ENCODE peak calls at places on chromosomes 13 and 19, in nine cellular contexts. F is right lobe of liver; B is AG09309; A is activated T-cell treated with anti-CD3 and anti-CD28 coated beads for 1 hour; P is H7; L is OCI-LY7; H is stimulated activated CD8-positive, alpha-beta memory T cell treated with anti-CD3 and anti-CD28 coated beads, Interleukin-4, amount 100 ng/mL, for 1 hour; O is mucosa of gallbladder; E is NK-92 treated with Interleukin-12 subunit alpha and Interleukin-12 subunit beta, amount 100 ng/mL, for 24 hours. Z is an unnamed sample.

GRCh38 chr13:45257638-45258338 is 56.9 kb upstream of the KCTD4 start:
- DNase-seq in F (no peak), B (no peak), A (no peak), P (no peak), L (no peak), H (no peak), O (no peak), E (no peak), Z (no peak)

GRCh38 chr13:40464349-40464748 is 202.1 kb downstream of the FOXO1 start:
- DNase-seq in F (no peak), B (no peak), A (no peak), P (no peak), L (peak), H (no peak), O (no peak), E (no peak), Z (no peak)

GRCh38 chr13:100131863-100132574 is 43.1 kb downstream of the PCCA start:
- DNase-seq in F (no peak), B (peak), A (no peak), P (no peak), L (no peak), H (no peak), O (no peak), E (no peak), Z (no peak)

GRCh38 chr13:106534844-106535551 is 464 bp downstream of the EFNB2 start:
- DNase-seq in F (no peak), B (no peak), A (no peak), P (peak), L (peak), H (no peak), O (no peak), E (no peak), Z (peak)

GRCh38 chr13:93603043-93603442 is 376.4 kb downstream of the GPC6 start:
- DNase-seq in F (no peak), B (peak), A (no peak), P (no peak), L (no peak), H (no peak), O (no peak), E (no peak), Z (no peak)

GRCh38 chr13:41614671-41615519 is 157.5 kb downstream of the RGCC start:
- DNase-seq in F (no peak), B (no peak), A (no peak), P (no peak), L (no peak), H (no peak), O (no peak), E (no peak), Z (no peak)

GRCh38 chr13:76016799-76017198 is 380.7 kb downstream of the LMO7 start:
- DNase-seq in F (no peak), B (no peak), A (no peak), P (peak), L (peak), H (no peak), O (peak), E (no peak), Z (peak)

GRCh38 chr19:10864538-10864899 is 6.8 kb upstream of the CARM1 start:
- DNase-seq in F (peak), B (no peak), A (peak), P (peak), L (peak), H (peak), O (peak), E (peak), Z (peak)

GRCh38 chr19:50377051-50377441 is 789 bp downstream of the NR1H2 start:
- DNase-seq in F (peak), B (no peak), A (peak), P (peak), L (peak), H (no peak), O (no peak), E (peak), Z (peak)

GRCh38 chr19:12703056-12703455 is 6.6 kb upstream of the FBXW9 start:
- DNase-seq in F (no peak), B (no peak), A (no peak), P (peak), L (peak), H (no peak), O (no peak), E (no peak), Z (peak)

GRCh38 chr13:71242191-71242590 is 624.8 kb downstream of the DACH1 start:
- DNase-seq in F (no peak), B (no peak), A (no peak), P (no peak), L (no peak), H (no peak), O (no peak), E (no peak), Z (no peak)

GRCh38 chr13:36105726-36106125 is 25.5 kb downstream of the DCLK1 start:
- DNase-seq in F (no peak), B (no peak), A (no peak), P (no peak), L (no peak), H (no peak), O (no peak), E (no peak), Z (no peak)

GRCh38 chr19:28585796-28586195 is 627.2 kb downstream of the UQCRFS1 start:
- DNase-seq in F (no peak), B (no peak), A (no peak), P (no peak), L (no peak), H (no peak), O (no peak), E (no peak), Z (no peak)

GRCh38 chr13:49108204-49108603 is 111.9 kb upstream of the MLNR start:
- DNase-seq in F (no peak), B (no peak), A (no peak), P (no peak), L (no peak), H (no peak), O (no peak), E (no peak), Z (no peak)

GRCh38 chr19:17999685-18000479 is 8.1 kb upstream of the ARRDC2 start:
- DNase-seq in F (no peak), B (no peak), A (no peak), P (peak), L (no peak), H (no peak), O (no peak), E (no peak), Z (no peak)

GRCh38 chr19:31578326-31578725 is 229.1 kb upstream of the TSHZ3 start:
- DNase-seq in F (no peak), B (no peak), A (no peak), P (no peak), L (no peak), H (no peak), O (no peak), E (no peak), Z (peak)

GRCh38 chr19:48512504-48513288 is 1.1 kb upstream of the LMTK3 start:
- DNase-seq in F (no peak), B (no peak), A (no peak), P (no peak), L (no peak), H (no peak), O (no peak), E (no peak), Z (no peak)

GRCh38 chr13:53200498-53201453 is 172.2 kb downstream of the OLFM4 start:
- DNase-seq in F (peak), B (no peak), A (no peak), P (peak), L (no peak), H (no peak), O (peak), E (no peak), Z (peak)

GRCh38 chr19:17234911-17235617 is 9.0 kb downstream of the OCEL1 start:
- DNase-seq in F (peak), B (no peak), A (peak), P (peak), L (peak), H (no peak), O (peak), E (no peak), Z (peak)

GRCh38 chr19:28176193-28176592 is 1036.8 kb downstream of the UQCRFS1 start:
- DNase-seq in F (no peak), B (no peak), A (no peak), P (no peak), L (no peak), H (no peak), O (no peak), E (no peak), Z (peak)

GRCh38 chr19:45056831-45057230 is 18.0 kb downstream of the CLASRP start:
- DNase-seq in F (no peak), B (no peak), A (no peak), P (no peak), L (peak), H (no peak), O (no peak), E (no peak), Z (no peak)

GRCh38 chr19:3161453-3161852 is 17.1 kb upstream of the S1PR4 start:
- DNase-seq in F (no peak), B (no peak), A (no peak), P (no peak), L (no peak), H (no peak), O (no peak), E (no peak), Z (no peak)

GRCh38 chr13:60562081-60562764 is 165.2 kb downstream of the TDRD3 start:
- DNase-seq in F (no peak), B (no peak), A (no peak), P (no peak), L (no peak), H (no peak), O (no peak), E (no peak), Z (no peak)

GRCh38 chr19:53577968-53578367 is 40.0 kb downstream of the ZNF331 start:
- DNase-seq in F (no peak), B (no peak), A (no peak), P (no peak), L (no peak), H (no peak), O (no peak), E (no peak), Z (no peak)

GRCh38 chr19:43957891-43958290 is 6.9 kb downstream of the ZNF221 start:
- DNase-seq in F (no peak), B (peak), A (no peak), P (no peak), L (no peak), H (no peak), O (no peak), E (no peak), Z (no peak)

GRCh38 chr19:11381535-11382369 is 2.4 kb downstream of the EPOR start:
- DNase-seq in F (peak), B (no peak), A (peak), P (peak), L (peak), H (peak), O (peak), E (peak), Z (peak)

GRCh38 chr13:31591834-31592233 is 147.5 kb upstream of the RXFP2 start:
- DNase-seq in F (no peak), B (no peak), A (no peak), P (no peak), L (no peak), H (no peak), O (no peak), E (no peak), Z (no peak)